ENCODE peak calls at places on chromosomes 3 and 15, in four cellular contexts. One of them, this sample, is unnamed.

GRCh38 chr3:14548321-14548729 is 8.2 kb upstream of the GRIP2 start:
- DNase-seq in stimulated activated naive CD8-positive, alpha-beta T cell treated with anti-CD3 and anti-CD28 coated beads, Interleukin-15, amount 100 ng/mL, for 72 hours: peak
- DNase-seq in GDM1: peak
- DNase-seq in GM23248: peak
- DNase-seq in this sample: no peak

GRCh38 chr3:142904639-142905441 is 16.0 kb upstream of the PCOLCE2 start:
- DNase-seq in stimulated activated naive CD8-positive, alpha-beta T cell treated with anti-CD3 and anti-CD28 coated beads, Interleukin-15, amount 100 ng/mL, for 72 hours: no peak
- DNase-seq in GM23248: peak
- DNase-seq in GDM1: peak
- DNase-seq in this sample: no peak

GRCh38 chr15:73948982-73949381 is 22.7 kb downstream of the LOXL1 start:
- DNase-seq in stimulated activated naive CD8-positive, alpha-beta T cell treated with anti-CD3 and anti-CD28 coated beads, Interleukin-15, amount 100 ng/mL, for 72 hours: no peak
- DNase-seq in GDM1: no peak
- DNase-seq in GM23248: no peak
- DNase-seq in this sample: no peak

GRCh38 chr15:70792171-70792573 is 28.8 kb upstream of the UACA start:
- DNase-seq in stimulated activated naive CD8-positive, alpha-beta T cell treated with anti-CD3 and anti-CD28 coated beads, Interleukin-15, amount 100 ng/mL, for 72 hours: no peak
- DNase-seq in GDM1: no peak
- DNase-seq in GM23248: peak
- DNase-seq in this sample: no peak

GRCh38 chr15:100786139-100786531 is 93.5 kb upstream of the ALDH1A3 start:
- DNase-seq in GDM1: no peak
- DNase-seq in GM23248: no peak
- DNase-seq in stimulated activated naive CD8-positive, alpha-beta T cell treated with anti-CD3 and anti-CD28 coated beads, Interleukin-15, amount 100 ng/mL, for 72 hours: no peak
- DNase-seq in this sample: no peak

GRCh38 chr3:30418443-30418842 is 188.0 kb upstream of the TGFBR2 start:
- DNase-seq in GM23248: peak
- DNase-seq in GDM1: no peak
- DNase-seq in stimulated activated naive CD8-positive, alpha-beta T cell treated with anti-CD3 and anti-CD28 coated beads, Interleukin-15, amount 100 ng/mL, for 72 hours: no peak
- DNase-seq in this sample: no peak

GRCh38 chr15:44694416-44694815 is 16.7 kb downstream of the PATL2 start:
- DNase-seq in GM23248: peak
- DNase-seq in stimulated activated naive CD8-positive, alpha-beta T cell treated with anti-CD3 and anti-CD28 coated beads, Interleukin-15, amount 100 ng/mL, for 72 hours: no peak
- DNase-seq in GDM1: no peak
- DNase-seq in this sample: no peak

GRCh38 chr3:194588741-194589140 is 44.5 kb downstream of the TMEM44 start:
- DNase-seq in GDM1: no peak
- DNase-seq in stimulated activated naive CD8-positive, alpha-beta T cell treated with anti-CD3 and anti-CD28 coated beads, Interleukin-15, amount 100 ng/mL, for 72 hours: no peak
- DNase-seq in GM23248: peak
- DNase-seq in this sample: no peak

GRCh38 chr3:21668012-21668411 is 83.0 kb downstream of the ZNF385D start:
- DNase-seq in stimulated activated naive CD8-positive, alpha-beta T cell treated with anti-CD3 and anti-CD28 coated beads, Interleukin-15, amount 100 ng/mL, for 72 hours: no peak
- DNase-seq in GDM1: no peak
- DNase-seq in GM23248: peak
- DNase-seq in this sample: no peak

GRCh38 chr3:14640157-14640562 is 11.4 kb upstream of the CCDC174 start:
- DNase-seq in stimulated activated naive CD8-positive, alpha-beta T cell treated with anti-CD3 and anti-CD28 coated beads, Interleukin-15, amount 100 ng/mL, for 72 hours: no peak
- DNase-seq in GM23248: peak
- DNase-seq in GDM1: no peak
- DNase-seq in this sample: no peak

GRCh38 chr15:33494306-33494705 is 183.5 kb downstream of the RYR3 start:
- DNase-seq in stimulated activated naive CD8-positive, alpha-beta T cell treated with anti-CD3 and anti-CD28 coated beads, Interleukin-15, amount 100 ng/mL, for 72 hours: no peak
- DNase-seq in GM23248: no peak
- DNase-seq in GDM1: no peak
- DNase-seq in this sample: no peak

This sample was measured in SIG-M5.